ENCODE peak calls at places on chromosomes 5 and 9, in five cellular contexts. One of them, this sample, is unnamed.

GRCh38 chr9:98342819-98343208 is 87.4 kb upstream of the TBC1D2 start:
- DNase-seq in neural crest cell: no peak
- DNase-seq in astrocyte of the spinal cord: no peak
- DNase-seq in NCI-H1092 treated with DMSO at 0.1 percent for 48 hours: no peak
- DNase-seq in activated CD8-positive, alpha-beta memory T cell treated with anti-CD3 and anti-CD28 coated beads for 24 hours: no peak
- DNase-seq in this sample: no peak

GRCh38 chr5:179344301-179345178 is 721 bp downstream of the ADAMTS2 start:
- DNase-seq in astrocyte of the spinal cord: no peak
- DNase-seq in activated CD8-positive, alpha-beta memory T cell treated with anti-CD3 and anti-CD28 coated beads for 24 hours: peak; percentile 58
- DNase-seq in neural crest cell: peak; percentile 27
- DNase-seq in NCI-H1092 treated with DMSO at 0.1 percent for 48 hours: no peak
- DNase-seq in this sample: no peak

GRCh38 chr5:73808916-73809315 is 182.9 kb downstream of the ARHGEF28 start:
- DNase-seq in activated CD8-positive, alpha-beta memory T cell treated with anti-CD3 and anti-CD28 coated beads for 24 hours: no peak
- DNase-seq in neural crest cell: no peak
- DNase-seq in astrocyte of the spinal cord: no peak
- DNase-seq in NCI-H1092 treated with DMSO at 0.1 percent for 48 hours: no peak
- DNase-seq in this sample: no peak

GRCh38 chr9:127174386-127175318 is 52.2 kb upstream of the ANGPTL2 start:
- DNase-seq in neural crest cell: no peak
- DNase-seq in astrocyte of the spinal cord: no peak
- DNase-seq in NCI-H1092 treated with DMSO at 0.1 percent for 48 hours: no peak
- DNase-seq in activated CD8-positive, alpha-beta memory T cell treated with anti-CD3 and anti-CD28 coated beads for 24 hours: peak; percentile 49
- DNase-seq in this sample: no peak

GRCh38 chr5:1465966-1466471 is 20.8 kb upstream of the SLC6A3 start:
- DNase-seq in activated CD8-positive, alpha-beta memory T cell treated with anti-CD3 and anti-CD28 coated beads for 24 hours: no peak
- DNase-seq in astrocyte of the spinal cord: no peak
- DNase-seq in neural crest cell: no peak
- DNase-seq in NCI-H1092 treated with DMSO at 0.1 percent for 48 hours: no peak
- DNase-seq in this sample: no peak

GRCh38 chr9:129458155-129458661 is 162.7 kb downstream of the C9orf50 start:
- DNase-seq in activated CD8-positive, alpha-beta memory T cell treated with anti-CD3 and anti-CD28 coated beads for 24 hours: peak; percentile 73
- DNase-seq in neural crest cell: no peak
- DNase-seq in astrocyte of the spinal cord: no peak
- DNase-seq in NCI-H1092 treated with DMSO at 0.1 percent for 48 hours: peak; percentile 73
- DNase-seq in this sample: no peak

GRCh38 chr5:15627647-15628046 is 127.7 kb downstream of the FBXL7 start:
- DNase-seq in activated CD8-positive, alpha-beta memory T cell treated with anti-CD3 and anti-CD28 coated beads for 24 hours: no peak
- DNase-seq in astrocyte of the spinal cord: no peak
- DNase-seq in NCI-H1092 treated with DMSO at 0.1 percent for 48 hours: no peak
- DNase-seq in neural crest cell: no peak
- DNase-seq in this sample: no peak

GRCh38 chr9:81690251-81690851 is 1.0 kb upstream of the TLE1 start:
- DNase-seq in neural crest cell: peak; percentile 22
- DNase-seq in NCI-H1092 treated with DMSO at 0.1 percent for 48 hours: no peak
- DNase-seq in activated CD8-positive, alpha-beta memory T cell treated with anti-CD3 and anti-CD28 coated beads for 24 hours: no peak
- DNase-seq in astrocyte of the spinal cord: no peak
- DNase-seq in this sample: peak; percentile 77

GRCh38 chr9:132027752-132028666 is 51.7 kb downstream of the MED27 start:
- DNase-seq in neural crest cell: no peak
- DNase-seq in astrocyte of the spinal cord: no peak
- DNase-seq in activated CD8-positive, alpha-beta memory T cell treated with anti-CD3 and anti-CD28 coated beads for 24 hours: no peak
- DNase-seq in NCI-H1092 treated with DMSO at 0.1 percent for 48 hours: no peak
- DNase-seq in this sample: no peak

GRCh38 chr9:131407717-131408195 is 13.9 kb downstream of the PRRC2B start:
- DNase-seq in astrocyte of the spinal cord: peak; percentile 60
- DNase-seq in NCI-H1092 treated with DMSO at 0.1 percent for 48 hours: no peak
- DNase-seq in neural crest cell: no peak
- DNase-seq in activated CD8-positive, alpha-beta memory T cell treated with anti-CD3 and anti-CD28 coated beads for 24 hours: no peak
- DNase-seq in this sample: no peak

GRCh38 chr9:83388346-83388745 is 149.9 kb downstream of the FRMD3 start:
- DNase-seq in neural crest cell: no peak
- DNase-seq in activated CD8-positive, alpha-beta memory T cell treated with anti-CD3 and anti-CD28 coated beads for 24 hours: no peak
- DNase-seq in NCI-H1092 treated with DMSO at 0.1 percent for 48 hours: no peak
- DNase-seq in astrocyte of the spinal cord: no peak
- DNase-seq in this sample: no peak

GRCh38 chr5:20678814-20679298 is 690.9 kb upstream of the CDH18 start:
- DNase-seq in NCI-H1092 treated with DMSO at 0.1 percent for 48 hours: no peak
- DNase-seq in neural crest cell: no peak
- DNase-seq in astrocyte of the spinal cord: peak; percentile 89
- DNase-seq in activated CD8-positive, alpha-beta memory T cell treated with anti-CD3 and anti-CD28 coated beads for 24 hours: no peak
- DNase-seq in this sample: no peak

GRCh38 chr9:114370985-114371335 is 16.8 kb downstream of the AKNA start:
- DNase-seq in NCI-H1092 treated with DMSO at 0.1 percent for 48 hours: no peak
- DNase-seq in astrocyte of the spinal cord: no peak
- DNase-seq in neural crest cell: no peak
- DNase-seq in activated CD8-positive, alpha-beta memory T cell treated with anti-CD3 and anti-CD28 coated beads for 24 hours: no peak
- DNase-seq in this sample: no peak

GRCh38 chr9:6827370-6827949 is 69.7 kb downstream of the KDM4C start:
- DNase-seq in activated CD8-positive, alpha-beta memory T cell treated with anti-CD3 and anti-CD28 coated beads for 24 hours: no peak
- DNase-seq in NCI-H1092 treated with DMSO at 0.1 percent for 48 hours: peak; percentile 60
- DNase-seq in neural crest cell: peak; percentile 63
- DNase-seq in astrocyte of the spinal cord: peak; percentile 60
- DNase-seq in this sample: peak; percentile 66

GRCh38 chr5:142845402-142845901 is 75.3 kb downstream of the ARHGAP26 start:
- DNase-seq in astrocyte of the spinal cord: no peak
- DNase-seq in activated CD8-positive, alpha-beta memory T cell treated with anti-CD3 and anti-CD28 coated beads for 24 hours: no peak
- DNase-seq in NCI-H1092 treated with DMSO at 0.1 percent for 48 hours: peak; percentile 26
- DNase-seq in neural crest cell: no peak
- DNase-seq in this sample: no peak

GRCh38 chr5:83726912-83727311 is 6.3 kb upstream of the HAPLN1 start:
- DNase-seq in activated CD8-positive, alpha-beta memory T cell treated with anti-CD3 and anti-CD28 coated beads for 24 hours: no peak
- DNase-seq in astrocyte of the spinal cord: peak; percentile 43
- DNase-seq in NCI-H1092 treated with DMSO at 0.1 percent for 48 hours: no peak
- DNase-seq in neural crest cell: no peak
- DNase-seq in this sample: no peak

GRCh38 chr9:96686638-96687335 is 31.7 kb upstream of the PRXL2C start:
- DNase-seq in activated CD8-positive, alpha-beta memory T cell treated with anti-CD3 and anti-CD28 coated beads for 24 hours: peak; percentile 90
- DNase-seq in astrocyte of the spinal cord: peak; percentile 78
- DNase-seq in neural crest cell: peak; percentile 67
- DNase-seq in NCI-H1092 treated with DMSO at 0.1 percent for 48 hours: peak; percentile 82
- DNase-seq in this sample: no peak

GRCh38 chr5:154444559-154445421 is 1.0 kb upstream of the SAP30L start:
- DNase-seq in astrocyte of the spinal cord: no peak
- DNase-seq in neural crest cell: peak; percentile 8
- DNase-seq in NCI-H1092 treated with DMSO at 0.1 percent for 48 hours: peak; percentile 2
- DNase-seq in activated CD8-positive, alpha-beta memory T cell treated with anti-CD3 and anti-CD28 coated beads for 24 hours: no peak
- DNase-seq in this sample: peak; percentile 29

GRCh38 chr5:112824197-112824596 is 36.9 kb upstream of the SRP19 start:
- DNase-seq in neural crest cell: no peak
- DNase-seq in astrocyte of the spinal cord: no peak
- DNase-seq in NCI-H1092 treated with DMSO at 0.1 percent for 48 hours: no peak
- DNase-seq in activated CD8-positive, alpha-beta memory T cell treated with anti-CD3 and anti-CD28 coated beads for 24 hours: no peak
- DNase-seq in this sample: no peak

GRCh38 chr9:129863059-129863690 is 27.9 kb downstream of the USP20 start:
- DNase-seq in astrocyte of the spinal cord: peak; percentile 79
- DNase-seq in neural crest cell: no peak
- DNase-seq in NCI-H1092 treated with DMSO at 0.1 percent for 48 hours: no peak
- DNase-seq in activated CD8-positive, alpha-beta memory T cell treated with anti-CD3 and anti-CD28 coated beads for 24 hours: peak; percentile 80
- DNase-seq in this sample: no peak